ENCODE peak calls at places on chromosomes 1 and 21, in four cellular contexts. Y, O, Z and M are unnamed samples.

GRCh38 chr1:57839488-57839887 is 415.6 kb upstream of the DAB1 start:
- DNase-seq in Y (no peak), Z (no peak), O (no peak), M (no peak)

GRCh38 chr1:237071641-237072420 is 29.8 kb downstream of the RYR2 start:
- DNase-seq in Z (no peak), O (no peak), Y (no peak), M (no peak)

GRCh38 chr1:115317101-115318012 is 20.7 kb downstream of the NGF start:
- DNase-seq in Z (no peak), Y (no peak), O (peak; percentile 59), M (peak; percentile 66)

GRCh38 chr21:17667256-17667655 is 54.6 kb upstream of the BTG3 start:
- DNase-seq in Y (no peak), Z (no peak), O (no peak), M (no peak)

GRCh38 chr21:45069711-45070110 is 4.7 kb upstream of the ADARB1 start:
- DNase-seq in Z (no peak), O (no peak), Y (no peak), M (no peak)

GRCh38 chr1:94874423-94874822 is 52.5 kb downstream of the CNN3 start:
- DNase-seq in O (no peak), Z (no peak), Y (no peak), M (no peak)

GRCh38 chr21:37877888-37878684 is 38.2 kb downstream of the KCNJ6 start:
- DNase-seq in Z (no peak), O (no peak), Y (no peak), M (no peak)

GRCh38 chr1:156356875-156357534 is 12.0 kb upstream of the RHBG start:
- DNase-seq in O (no peak), Y (peak; percentile 92), Z (no peak), M (peak; percentile 85)

GRCh38 chr1:151831605-151832004 is at the start of gene RORC:
- DNase-seq in Y (no peak), Z (no peak), O (no peak), M (peak; percentile 70)

GRCh38 chr1:245807306-245807705 is 652.5 kb downstream of the KIF26B start:
- DNase-seq in Z (peak; percentile 80), O (no peak), Y (peak; percentile 17), M (no peak)

DNA sequence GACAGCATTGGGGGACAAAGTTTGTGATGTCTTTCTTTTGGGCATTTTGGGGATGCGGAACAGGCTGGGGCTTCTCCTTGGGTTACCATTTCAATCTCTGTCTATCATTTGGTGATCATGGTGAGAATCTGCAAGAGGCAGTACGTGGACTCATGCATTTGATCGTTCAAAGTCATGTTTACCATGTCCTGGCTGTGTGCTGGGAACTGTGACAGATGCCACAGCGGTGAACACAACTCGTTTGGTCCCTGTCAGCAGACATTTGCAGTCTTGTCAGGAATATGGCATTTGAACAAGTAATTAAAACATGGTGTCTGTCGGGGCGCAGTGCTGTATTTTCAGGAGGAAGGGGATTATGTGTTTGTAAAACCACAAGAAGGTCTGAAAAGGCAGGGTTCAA is 103.3 kb upstream of the IGSF21 start:
- DNase-seq in Z (no peak), O (no peak), Y (no peak), M (no peak)
- TF ChIP-seq JUND in Z (no peak), O (no peak), Y (no peak), M (no peak)

DNA sequence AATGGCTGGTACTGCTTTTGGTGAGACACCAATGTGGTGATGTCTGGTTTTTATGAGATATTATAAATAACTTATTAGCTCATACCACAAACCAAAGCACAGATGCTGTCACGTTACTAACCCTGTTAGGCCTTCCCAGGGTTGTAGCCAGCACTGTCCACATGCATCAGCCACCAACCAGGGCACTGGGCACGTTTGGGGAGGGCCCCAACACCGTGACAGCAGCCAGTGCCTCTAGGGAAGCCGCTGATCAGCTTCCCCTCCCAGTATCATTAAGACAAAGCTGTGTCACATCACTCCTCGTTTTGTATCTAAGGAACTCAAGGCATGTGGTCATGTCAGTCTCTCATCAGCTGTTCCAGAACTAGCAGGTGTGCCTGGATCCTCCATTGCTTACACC is 13.9 kb downstream of the URB1 start:
- DNase-seq in O (no peak), Z (no peak), Y (no peak), M (no peak)
- TF ChIP-seq JUND in O (no peak), Z (no peak), Y (no peak), M (no peak)

DNA sequence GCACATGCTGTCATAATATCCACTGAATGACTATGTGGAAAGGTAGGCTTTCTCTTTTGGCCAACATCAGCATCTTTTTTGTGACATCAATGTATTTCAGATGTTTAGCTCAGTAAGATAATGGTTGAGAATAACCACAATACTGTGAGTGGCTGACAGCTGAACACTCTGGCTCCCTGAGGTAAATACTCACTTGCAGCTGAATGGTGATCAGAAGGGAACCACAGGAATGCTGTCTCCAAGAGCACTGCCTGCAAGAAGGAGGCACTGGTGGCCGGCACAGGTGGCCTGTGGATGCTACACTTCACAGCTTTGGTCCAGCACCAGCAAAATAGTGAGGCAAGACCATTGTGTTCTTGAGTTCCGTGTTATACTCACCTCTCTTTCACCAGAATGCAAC is 118.7 kb upstream of the PPM1J start:
- DNase-seq in O (no peak), Y (no peak), Z (no peak), M (no peak)
- TF ChIP-seq JUND in O (no peak), Y (no peak), Z (no peak), M (no peak)

GRCh38 chr1:215290018-215290417 is 207.5 kb downstream of the KCNK2 start:
- DNase-seq in Z (no peak), O (no peak), Y (no peak), M (no peak)

GRCh38 chr1:215282557-215282956 is 200.0 kb downstream of the KCNK2 start:
- DNase-seq in Y (no peak), O (no peak), Z (no peak), M (no peak)

GRCh38 chr1:215284966-215285365 is 202.4 kb downstream of the KCNK2 start:
- DNase-seq in Y (no peak), O (no peak), Z (no peak), M (no peak)

GRCh38 chr1:215292906-215293305 is 210.4 kb downstream of the KCNK2 start:
- DNase-seq in Y (no peak), O (no peak), Z (no peak), M (no peak)

DNA sequence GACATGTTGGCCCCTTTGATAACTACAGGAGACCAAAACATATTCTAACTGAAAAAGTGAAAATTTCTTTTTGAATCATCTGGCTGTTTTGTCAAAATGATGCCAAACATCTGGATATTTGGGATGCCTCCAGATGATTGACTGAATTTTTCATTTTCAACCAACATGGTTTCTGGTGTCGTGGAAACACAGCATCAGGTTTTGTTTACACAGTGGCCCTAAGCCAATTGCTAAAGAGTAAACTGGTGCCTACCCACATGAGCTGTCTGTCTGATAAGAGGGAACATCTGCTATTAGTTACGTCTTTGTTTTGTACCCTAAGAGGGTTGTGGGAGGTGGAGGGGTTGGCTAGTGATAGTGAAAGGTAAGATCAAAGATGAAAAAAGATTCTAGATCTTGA is 204.8 kb downstream of the KCNK2 start:
- DNase-seq in Y (no peak), O (no peak), Z (no peak), M (no peak)
- TF ChIP-seq JUND in Y (no peak), O (no peak), Z (no peak), M (no peak)

DNA sequence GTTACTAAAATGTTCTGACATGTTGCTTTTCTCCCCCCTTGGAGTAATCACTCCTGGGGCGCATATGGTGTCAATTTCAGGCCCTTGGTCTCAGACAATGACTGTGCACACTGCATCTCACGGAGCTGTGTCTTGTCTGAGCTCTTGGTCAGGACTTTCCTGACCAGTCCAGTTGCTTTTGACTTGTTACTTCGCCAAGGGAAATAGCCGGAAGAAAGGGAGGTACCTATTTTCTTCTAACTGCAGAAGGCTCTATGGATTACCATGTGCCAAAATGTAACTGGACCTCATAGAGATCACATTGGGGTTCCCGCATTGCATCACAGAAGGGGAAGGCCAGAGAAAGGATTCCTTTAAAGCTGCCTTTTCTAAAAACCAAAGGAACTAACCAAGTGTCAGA is 68.6 kb downstream of the SPAG17 start:
- DNase-seq in Y (no peak), O (no peak), Z (no peak), M (no peak)
- TF ChIP-seq JUND in Y (no peak), O (no peak), Z (no peak), M (no peak)

GRCh38 chr1:77275194-77275593 is 6.6 kb upstream of the AK5 start:
- DNase-seq in Y (no peak), Z (no peak), O (no peak), M (no peak)

GRCh38 chr1:77267035-77267434 is 14.8 kb upstream of the AK5 start:
- DNase-seq in Y (no peak), Z (no peak), O (no peak), M (no peak)

GRCh38 chr1:77273891-77274290 is 7.9 kb upstream of the AK5 start:
- DNase-seq in Y (no peak), O (no peak), Z (no peak), M (no peak)

DNA sequence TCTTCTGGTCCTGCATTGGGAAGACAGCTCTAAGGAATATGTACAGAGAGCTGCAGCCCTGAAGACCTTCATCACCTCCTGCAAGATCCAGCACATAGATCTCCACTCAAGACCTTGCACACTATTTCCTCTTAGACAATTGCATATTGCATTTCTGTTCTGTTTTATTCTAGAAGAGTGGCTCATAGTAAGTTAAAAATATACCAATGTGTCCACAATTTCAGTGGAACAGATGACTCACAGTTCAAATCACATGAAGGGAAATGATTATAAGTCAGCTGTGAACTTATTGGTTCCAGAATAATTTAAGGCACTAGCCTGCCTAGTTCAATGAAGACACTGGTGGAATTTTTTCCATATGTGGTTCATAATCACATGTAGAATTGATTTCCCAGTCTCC is 10.0 kb upstream of the AK5 start:
- DNase-seq in Z (no peak), Y (no peak), O (no peak), M (no peak)
- TF ChIP-seq JUND in Z (no peak), Y (no peak), O (no peak), M (no peak)

DNA sequence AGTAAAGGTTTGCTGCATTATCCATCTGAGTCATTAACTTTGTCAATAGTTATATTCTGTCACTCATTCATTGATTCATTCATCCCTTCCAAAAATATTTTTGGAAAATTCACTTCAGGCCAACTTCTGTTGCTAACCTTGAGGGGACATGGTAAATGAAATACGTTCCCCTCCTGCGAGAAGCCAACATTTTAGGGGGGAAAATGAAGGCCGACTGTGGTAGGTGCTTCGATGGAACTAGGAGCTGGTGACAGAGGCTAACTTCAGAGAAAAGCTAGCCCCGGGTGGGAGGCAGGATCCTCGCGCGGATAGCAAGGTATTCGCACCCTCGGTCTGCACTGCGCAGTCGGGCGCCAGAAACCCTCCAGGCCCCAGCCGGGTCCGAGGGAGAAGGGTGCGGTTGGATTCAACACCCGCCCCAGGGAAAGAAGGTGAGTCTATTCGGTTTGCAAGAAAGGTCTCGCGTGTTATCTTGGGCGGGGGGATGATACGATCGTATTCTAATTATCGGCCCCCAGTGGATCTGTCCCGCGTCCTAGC is 646 bp upstream of the RRP15 start:
- DNase-seq in O (peak; percentile 59), Z (no peak), Y (no peak), M (no peak)
- TF ChIP-seq JUND in O (no peak), Z (no peak), Y (no peak), M (no peak)

GRCh38 chr1:201360901-201361651 is 16.4 kb downstream of the TNNT2 start:
- DNase-seq in Y (no peak), Z (no peak), O (no peak), M (no peak)

GRCh38 chr1:201360486-201360885 is 17.0 kb downstream of the TNNT2 start:
- DNase-seq in O (no peak), Y (no peak), Z (no peak), M (no peak)

GRCh38 chr1:201363455-201363854 is 14.0 kb downstream of the TNNT2 start:
- DNase-seq in Y (no peak), O (no peak), Z (no peak), M (no peak)

GRCh38 chr1:201362906-201363305 is 14.6 kb downstream of the TNNT2 start:
- DNase-seq in Z (no peak), O (no peak), Y (no peak), M (no peak)

GRCh38 chr1:201361652-201362504 is 15.6 kb downstream of the TNNT2 start:
- DNase-seq in Z (no peak), Y (peak; percentile 88), O (peak; percentile 93), M (peak; percentile 72)
- TF ChIP-seq JUND in Z (no peak), Y (peak; percentile 33), O (no peak), M (no peak)